ENCODE peak calls at places on chromosome 3, in six cellular contexts. S is stimulated activated CD4-positive, alpha-beta T cell treated with anti-CD3 and anti-CD28 coated beads, Interleukin-4, amount 100 ng/mL, for 1 hour; U is NCI-H1092; V is left kidney; G is heart right ventricle; C is breast epithelium. K is an unnamed sample.

GRCh38 chr3:24763421-24763820 is 268.8 kb upstream of the THRB start:
- DNase-seq in S (no peak), V (no peak), C (no peak), G (no peak), U (no peak), K (no peak)

GRCh38 chr3:58206406-58207011 is 4.3 kb downstream of the DNASE1L3 start:
- DNase-seq in G (no peak), U (no peak), S (no peak), V (no peak), C (no peak), K (no peak)

GRCh38 chr3:39639344-39640236 is 169.8 kb upstream of the MYRIP start:
- DNase-seq in C (no peak), V (no peak), G (no peak), S (no peak), U (no peak), K (no peak)

GRCh38 chr3:98786364-98786930 is 23.3 kb downstream of the ST3GAL6 start:
- DNase-seq in C (no peak), G (no peak), S (no peak), U (no peak), V (no peak), K (no peak)

GRCh38 chr3:135229018-135229495 is 434.0 kb downstream of the EPHB1 start:
- DNase-seq in G (peak), C (peak), U (peak), S (no peak), V (peak), K (no peak)

GRCh38 chr3:126261037-126261436 is 80.7 kb upstream of the ALDH1L1 start:
- DNase-seq in G (peak), V (peak), C (peak), U (no peak), S (no peak), K (no peak)

GRCh38 chr3:109115451-109115850 is 2.5 kb downstream of the MORC1 start:
- DNase-seq in S (no peak), C (no peak), G (no peak), V (no peak), U (no peak), K (no peak)

GRCh38 chr3:115100172-115100571 is 46.9 kb downstream of the ZBTB20 start:
- DNase-seq in C (no peak), V (peak), U (peak), G (no peak), S (no peak), K (no peak)

GRCh38 chr3:192188218-192188835 is 539.0 kb downstream of the FGF12 start:
- DNase-seq in V (peak), C (no peak), G (peak), S (peak), U (no peak), K (peak)

GRCh38 chr3:20055020-20055775 is 15.0 kb downstream of the KAT2B start:
- DNase-seq in V (no peak), C (no peak), S (peak), U (no peak), G (no peak), K (no peak)

GRCh38 chr3:62655319-62656063 is 219.7 kb downstream of the CADPS start:
- DNase-seq in G (no peak), U (no peak), V (no peak), S (no peak), C (no peak), K (no peak)

GRCh38 chr3:46998852-46999515 is 19.5 kb downstream of the NBEAL2 start:
- DNase-seq in U (no peak), G (no peak), V (no peak), S (no peak), C (no peak), K (no peak)

GRCh38 chr3:110814170-110815007 is 257.2 kb upstream of the NECTIN3 start:
- DNase-seq in V (no peak), G (no peak), U (no peak), S (no peak), C (no peak), K (no peak)

GRCh38 chr3:181735921-181736320 is 24.2 kb downstream of the SOX2 start:
- DNase-seq in C (no peak), S (no peak), G (no peak), V (peak), U (no peak), K (no peak)

GRCh38 chr3:117128133-117128532 is 418.6 kb downstream of the TUSC7 start:
- DNase-seq in C (no peak), U (no peak), G (no peak), S (no peak), V (no peak), K (no peak)

GRCh38 chr3:10930641-10931040 is 61.9 kb upstream of the SLC6A1 start:
- DNase-seq in S (no peak), U (no peak), C (no peak), V (no peak), G (no peak), K (peak)

GRCh38 chr3:77539014-77539413 is 499.1 kb downstream of the ROBO2 start:
- DNase-seq in V (no peak), G (no peak), U (no peak), C (no peak), S (no peak), K (no peak)

GRCh38 chr3:174598885-174599439 is 260.2 kb upstream of the NAALADL2 start:
- DNase-seq in U (no peak), V (peak), S (no peak), G (no peak), C (no peak), K (no peak)

GRCh38 chr3:127761101-127761802 is 61.1 kb downstream of the MGLL start:
- DNase-seq in U (peak), V (no peak), G (no peak), C (no peak), S (no peak), K (no peak)

K was measured in activated naive CD8-positive, alpha-beta T cell treated with anti-CD3 and anti-CD28 coated beads, Interleukin-2, amount 10 ng/mL, durations not matched to agents 7 days and 5 days.